ENCODE peak calls at places on chromosomes 6 and 20, in four cellular contexts. V is H1; L is amniotic epithelial cell; G is activated CD8-positive, alpha-beta memory T cell treated with anti-CD3 and anti-CD28 coated beads, Interleukin-2, amount 10 ng/mL, durations not matched to agents 7 days and 5 days. B is an unnamed sample.

GRCh38 chr20:5658897-5659296 is 91.3 kb upstream of the SHLD1 start:
- DNase-seq in V (no peak), L (peak; percentile 93), G (no peak), B (no peak)

GRCh38 chr6:127343753-127344659 is 597 bp upstream of the ECHDC1 start:
- DNase-seq in V (no peak), L (peak; percentile 60), G (no peak), B (no peak)

GRCh38 chr6:89402776-89403175 is 9.3 kb downstream of the RRAGD start:
- DNase-seq in V (no peak), L (no peak), G (no peak), B (no peak)

GRCh38 chr6:24910850-24911712 is 24.7 kb downstream of the RIPOR2 start:
- DNase-seq in V (no peak), L (peak; percentile 34), G (peak; percentile 60), B (peak; percentile 53)

GRCh38 chr20:23639490-23639958 is 1.8 kb upstream of the CST3 start:
- DNase-seq in V (no peak), L (no peak), G (no peak), B (no peak)

GRCh38 chr6:106692112-106692822 is 62.9 kb downstream of the QRSL1 start:
- DNase-seq in V (no peak), L (no peak), G (no peak), B (no peak)

GRCh38 chr20:17634666-17635319 is 47.2 kb downstream of the RRBP1 start:
- DNase-seq in V (no peak), L (no peak), G (no peak), B (no peak)

GRCh38 chr6:34414999-34415858 is 10.6 kb downstream of the RPS10 start:
- DNase-seq in V (no peak), L (peak; percentile 36), G (peak; percentile 62), B (peak; percentile 88)

GRCh38 chr6:21845018-21845417 is 251.5 kb downstream of the SOX4 start:
- DNase-seq in V (no peak), L (no peak), G (no peak), B (no peak)

GRCh38 chr6:15253107-15254073 is 7.5 kb downstream of the JARID2 start:
- DNase-seq in V (no peak), L (no peak), G (no peak), B (no peak)

GRCh38 chr6:121733216-121733615 is 297.8 kb downstream of the GJA1 start:
- DNase-seq in V (no peak), L (no peak), G (no peak), B (no peak)

GRCh38 chr6:129370268-129370916 is 339.6 kb downstream of the ARHGAP18 start:
- DNase-seq in V (peak; percentile 54), L (peak; percentile 47), G (peak; percentile 52), B (no peak)

GRCh38 chr6:157841211-157841840 is 18.3 kb downstream of the SNX9 start:
- DNase-seq in V (no peak), L (no peak), G (no peak), B (no peak)

GRCh38 chr6:97401533-97401932 is 118.5 kb upstream of the MMS22L start:
- DNase-seq in V (no peak), L (peak; percentile 1), G (no peak), B (peak; percentile 62)

GRCh38 chr6:15288856-15289255 is 43.0 kb downstream of the JARID2 start:
- DNase-seq in V (no peak), L (no peak), G (no peak), B (no peak)

GRCh38 chr6:156552849-156553248 is 224.3 kb upstream of the ARID1B start:
- DNase-seq in V (no peak), L (no peak), G (no peak), B (no peak)

GRCh38 chr6:73942581-73942980 is 246.6 kb downstream of the CD109 start:
- DNase-seq in V (no peak), L (peak; percentile 41), G (no peak), B (no peak)

GRCh38 chr20:58135441-58136170 is 92.8 kb downstream of the ANKRD60 start:
- DNase-seq in V (no peak), L (no peak), G (no peak), B (no peak)

GRCh38 chr6:11423667-11424066 is 113.9 kb upstream of the TMEM170B start:
- DNase-seq in V (no peak), L (no peak), G (no peak), B (no peak)

GRCh38 chr6:90401933-90402830 is 105.5 kb upstream of the BACH2 start:
- DNase-seq in V (no peak), L (peak; percentile 43), G (peak; percentile 81), B (no peak)

GRCh38 chr6:169663468-169663867 is 38.4 kb downstream of the WDR27 start:
- DNase-seq in V (peak; percentile 33), L (no peak), G (no peak), B (no peak)

GRCh38 chr6:18405477-18406293 is 18.5 kb downstream of the RNF144B start:
- DNase-seq in V (no peak), L (peak; percentile 93), G (no peak), B (peak; percentile 97)

GRCh38 chr6:33356295-33356694 is 35.3 kb upstream of the KIFC1 start:
- DNase-seq in V (no peak), L (no peak), G (no peak), B (no peak)

GRCh38 chr20:5844063-5844681 is 94.0 kb downstream of the SHLD1 start:
- DNase-seq in V (no peak), L (peak; percentile 70), G (peak; percentile 90), B (no peak)

GRCh38 chr20:47440857-47441773 is 60.6 kb upstream of the NCOA3 start:
- DNase-seq in V (no peak), L (peak; percentile 87), G (no peak), B (no peak)

GRCh38 chr6:17988422-17988944 is 1.0 kb upstream of the KIF13A start:
- DNase-seq in V (peak; percentile 29), L (no peak), G (no peak), B (no peak)

GRCh38 chr20:49245921-49246740 is 26.9 kb downstream of the DDX27 start:
- DNase-seq in V (no peak), L (peak; percentile 58), G (no peak), B (peak; percentile 2)

GRCh38 chr6:106533079-106533478 is 96.2 kb downstream of the RTN4IP1 start:
- DNase-seq in V (no peak), L (no peak), G (no peak), B (no peak)

GRCh38 chr6:26125015-26125690 is 37.9 kb downstream of the HFE start:
- DNase-seq in V (no peak), L (no peak), G (peak; percentile 64), B (no peak)

GRCh38 chr20:41172296-41173140 is 35.2 kb downstream of the PLCG1 start:
- DNase-seq in V (peak; percentile 53), L (no peak), G (peak; percentile 38), B (no peak)

GRCh38 chr6:3822747-3823445 is 26.3 kb upstream of the FAM50B start:
- DNase-seq in V (no peak), L (peak; percentile 67), G (no peak), B (no peak)

GRCh38 chr6:15621203-15622044 is 41.4 kb downstream of the DTNBP1 start:
- DNase-seq in V (no peak), L (peak; percentile 52), G (no peak), B (peak; percentile 18)

GRCh38 chr20:44212792-44213191 is 2.2 kb upstream of the OSER1 start:
- DNase-seq in V (peak; percentile 0), L (peak; percentile 39), G (no peak), B (no peak)

GRCh38 chr6:123383718-123384117 is 253.0 kb downstream of the TRDN start:
- DNase-seq in V (no peak), L (no peak), G (no peak), B (no peak)

GRCh38 chr20:36569847-36570429 is 3.5 kb upstream of the TGIF2 start:
- DNase-seq in V (no peak), L (peak; percentile 83), G (no peak), B (no peak)

GRCh38 chr6:146240307-146240706 is 211.4 kb downstream of the GRM1 start:
- DNase-seq in V (no peak), L (no peak), G (no peak), B (no peak)

GRCh38 chr6:23413327-23414203 is 712.5 kb upstream of the NRSN1 start:
- DNase-seq in V (no peak), L (peak; percentile 39), G (no peak), B (peak; percentile 34)